ENCODE peak calls at places on chromosome 3, in eight cellular contexts. A is stimulated activated CD8-positive, alpha-beta memory T cell treated with anti-CD3 and anti-CD28 coated beads, Interleukin-15, amount 100 ng/mL, for 4 hours; I is NCI-H1105 treated with DMSO at 0.1 percent for 48 hours; B is GM18507; C is stimulated activated CD4-positive, alpha-beta T cell treated with anti-CD3 and anti-CD28 coated beads, Interleukin-4, amount 100 ng/mL, for 1 hour; X is foreskin melanocyte; S is endodermal cell; D is KG1. L is an unnamed sample.

GRCh38 chr3:195921334-195921771 is 13.0 kb upstream of the TNK2 start:
- DNase-seq in A (no peak), I (no peak), B (no peak), C (no peak), X (no peak), S (peak), D (no peak), L (no peak)

GRCh38 chr3:64623125-64623524 is 64.7 kb downstream of the ADAMTS9 start:
- DNase-seq in A (no peak), I (no peak), B (no peak), C (no peak), X (no peak), S (no peak), D (no peak), L (no peak)

GRCh38 chr3:15390460-15390859 is 36.9 kb downstream of the METTL6 start:
- DNase-seq in A (no peak), I (no peak), B (no peak), C (no peak), X (no peak), S (no peak), D (no peak), L (no peak)

GRCh38 chr3:181358555-181358954 is 353.2 kb upstream of the SOX2 start:
- DNase-seq in A (no peak), I (no peak), B (no peak), C (no peak), X (no peak), S (no peak), D (no peak), L (no peak)

GRCh38 chr3:178960918-178961317 is 110.7 kb downstream of the ZMAT3 start:
- DNase-seq in A (no peak), I (no peak), B (no peak), C (no peak), X (no peak), S (no peak), D (no peak), L (no peak)

GRCh38 chr3:84755860-84756259 is 202.9 kb upstream of the CADM2 start:
- DNase-seq in A (no peak), I (no peak), B (no peak), C (no peak), X (no peak), S (no peak), D (no peak), L (no peak)

GRCh38 chr3:48238506-48239085 is 2.3 kb upstream of the ZNF589 start:
- DNase-seq in A (no peak), I (no peak), B (no peak), C (no peak), X (no peak), S (no peak), D (no peak), L (no peak)

GRCh38 chr3:125054436-125055164 is 1.2 kb downstream of the HEG1 start:
- DNase-seq in A (no peak), I (peak), B (no peak), C (no peak), X (no peak), S (peak), D (no peak), L (peak)

GRCh38 chr3:130827486-130827885 is 66.4 kb upstream of the ATP2C1 start:
- DNase-seq in A (no peak), I (no peak), B (no peak), C (no peak), X (no peak), S (no peak), D (no peak), L (no peak)

GRCh38 chr3:5019411-5020261 is 40.4 kb downstream of the BHLHE40 start:
- DNase-seq in A (peak), I (no peak), B (no peak), C (peak), X (no peak), S (peak), D (no peak), L (no peak)

GRCh38 chr3:88988906-88989305 is 118.5 kb upstream of the EPHA3 start:
- DNase-seq in A (no peak), I (no peak), B (no peak), C (no peak), X (no peak), S (peak), D (no peak), L (no peak)

L was measured in AML-193.